ENCODE peak calls at places on chromosomes 2 and 18, in five cellular contexts. O is PC-3, F is pancreas, M is endothelial cell of umbilical vein, W is tibial artery. K is an unnamed sample.

GRCh38 chr2:128468186-128468585 is 149.5 kb upstream of the HS6ST1 start:
- DNase-seq in M (no peak), O (no peak), W (no peak), F (no peak), K (no peak)

GRCh38 chr2:239307921-239308620 is 92.7 kb downstream of the HDAC4 start:
- DNase-seq in W (peak; percentile 18), O (no peak), F (no peak), M (no peak), K (no peak)

GRCh38 chr2:42010743-42011298 is 37.0 kb upstream of the PKDCC start:
- DNase-seq in F (no peak), M (no peak), O (peak; percentile 61), W (no peak), K (no peak)

GRCh38 chr18:55534996-55535395 is 53.0 kb downstream of the TCF4 start:
- DNase-seq in F (no peak), M (no peak), W (no peak), O (no peak), K (no peak)

GRCh38 chr2:201857326-201857725 is 51.0 kb downstream of the CDK15 start:
- DNase-seq in M (no peak), F (no peak), W (no peak), O (no peak), K (no peak)

GRCh38 chr2:216651370-216651881 is 18.2 kb downstream of the IGFBP2 start:
- DNase-seq in F (no peak), M (peak; percentile 55), W (no peak), O (peak; percentile 52), K (no peak)

GRCh38 chr2:242063364-242064249 is 194.1 kb downstream of the RTP5 start:
- DNase-seq in F (no peak), W (no peak), O (no peak), M (no peak), K (no peak)

GRCh38 chr2:96156926-96157648 is 11.8 kb upstream of the DUSP2 start:
- DNase-seq in M (no peak), W (no peak), O (no peak), F (no peak), K (no peak)

GRCh38 chr2:42935692-42936631 is 143.6 kb upstream of the HAAO start:
- DNase-seq in W (no peak), M (no peak), O (no peak), F (no peak), K (no peak)

GRCh38 chr2:223971731-223972130 is 14.5 kb downstream of the MRPL44 start:
- DNase-seq in O (no peak), W (no peak), F (no peak), M (no peak), K (no peak)

GRCh38 chr2:181857471-181857870 is 34.1 kb upstream of the ITPRID2 start:
- DNase-seq in M (no peak), W (no peak), O (peak; percentile 83), F (no peak), K (no peak)

GRCh38 chr2:60882971-60883753 is 1.8 kb downstream of the REL start:
- DNase-seq in O (peak; percentile 16), F (no peak), M (peak; percentile 75), W (no peak), K (no peak)

GRCh38 chr2:29314816-29315571 is 199.8 kb downstream of the CLIP4 start:
- DNase-seq in W (no peak), F (no peak), O (peak; percentile 59), M (no peak), K (no peak)

GRCh38 chr2:179129574-179130238 is 79.8 kb upstream of the CCDC141 start:
- DNase-seq in F (no peak), W (no peak), O (peak; percentile 56), M (peak; percentile 35), K (no peak)

GRCh38 chr2:217090884-217091283 is 231.0 kb upstream of the TNP1 start:
- DNase-seq in M (no peak), F (no peak), O (no peak), W (no peak), K (no peak)

GRCh38 chr18:48037481-48038271 is 107.2 kb upstream of the SMAD2 start:
- DNase-seq in M (peak; percentile 9), W (peak; percentile 18), F (peak; percentile 43), O (no peak), K (peak; percentile 37)

GRCh38 chr2:17658251-17658843 is 95.3 kb downstream of the SMC6 start:
- DNase-seq in W (no peak), F (no peak), M (no peak), O (no peak), K (no peak)

GRCh38 chr2:68764781-68765385 is 30.3 kb downstream of the ARHGAP25 start:
- DNase-seq in F (no peak), O (no peak), W (no peak), M (no peak), K (no peak)

GRCh38 chr2:113273031-113273551 is 5.6 kb downstream of the PAX8 start:
- DNase-seq in W (no peak), O (no peak), M (no peak), F (no peak), K (no peak)

GRCh38 chr18:43578636-43579203 is 301.4 kb upstream of the SYT4 start:
- DNase-seq in F (no peak), O (no peak), W (no peak), M (peak; percentile 33), K (no peak)

GRCh38 chr2:207619764-207620203 is 5.4 kb downstream of the METTL21A start:
- DNase-seq in W (no peak), F (no peak), O (no peak), M (peak; percentile 43), K (no peak)

GRCh38 chr2:214889301-214889700 is 79.8 kb upstream of the BARD1 start:
- DNase-seq in W (no peak), F (no peak), M (no peak), O (no peak), K (no peak)

GRCh38 chr2:72127401-72128058 is 20.1 kb downstream of the CYP26B1 start:
- DNase-seq in W (no peak), F (no peak), M (no peak), O (no peak), K (no peak)

GRCh38 chr2:60054571-60055340 is 498.7 kb downstream of the BCL11A start:
- DNase-seq in M (no peak), O (no peak), W (no peak), F (peak; percentile 41), K (peak; percentile 21)

GRCh38 chr2:167753142-167753541 is 494.3 kb downstream of the STK39 start:
- DNase-seq in W (no peak), M (no peak), F (no peak), O (no peak), K (no peak)

GRCh38 chr2:6800553-6800952 is 65.2 kb downstream of the CMPK2 start:
- DNase-seq in M (no peak), F (no peak), O (no peak), W (no peak), K (no peak)

GRCh38 chr2:40285391-40285790 is 166.5 kb downstream of the SLC8A1 start:
- DNase-seq in W (no peak), O (no peak), F (no peak), M (no peak), K (no peak)

GRCh38 chr18:48797841-48798255 is 152.9 kb downstream of the SMAD7 start:
- DNase-seq in F (no peak), W (peak; percentile 19), M (no peak), O (no peak), K (no peak)

GRCh38 chr2:18792226-18792629 is 202.9 kb upstream of the NT5C1B start:
- DNase-seq in O (no peak), F (no peak), W (no peak), M (no peak), K (no peak)

GRCh38 chr2:191041418-191042161 is 27.6 kb upstream of the STAT1 start:
- DNase-seq in F (no peak), W (no peak), M (no peak), O (peak; percentile 65), K (no peak)

GRCh38 chr2:98823196-98824166 is 92.5 kb upstream of the MGAT4A start:
- DNase-seq in W (no peak), M (no peak), O (no peak), F (no peak), K (peak; percentile 32)

GRCh38 chr2:127081826-127082633 is 24.9 kb downstream of the BIN1 start:
- DNase-seq in W (no peak), M (no peak), F (no peak), O (no peak), K (no peak)

GRCh38 chr2:115161531-115162453 is 719.4 kb downstream of the DPP10 start:
- DNase-seq in M (no peak), W (no peak), F (peak; percentile 76), O (no peak), K (no peak)

GRCh38 chr2:8438996-8439395 is 242.9 kb upstream of the ID2 start:
- DNase-seq in O (no peak), W (no peak), M (no peak), F (no peak), K (peak; percentile 43)

GRCh38 chr2:37676274-37676673 is 4.8 kb upstream of the CDC42EP3 start:
- DNase-seq in F (no peak), M (peak; percentile 84), O (peak; percentile 88), W (no peak), K (no peak)

GRCh38 chr2:199382091-199382490 is 75.6 kb downstream of the SATB2 start:
- DNase-seq in W (no peak), M (peak; percentile 42), F (no peak), O (no peak), K (no peak)

GRCh38 chr2:142044168-142044567 is 86.6 kb downstream of the LRP1B start:
- DNase-seq in W (no peak), F (no peak), O (peak; percentile 18), M (no peak), K (no peak)

GRCh38 chr2:240557101-240557751 is 562 bp downstream of the ANKMY1 start:
- DNase-seq in O (no peak), F (no peak), M (no peak), W (no peak), K (peak; percentile 18)
- H3K4me3 ChIP-seq in O (peak overlapping the region; percentile 46), F (no peak overlapping the region), M (peak overlapping the region; percentile 10), W (peak overlapping the region; percentile 54), K (peak overlapping the region; percentile 36)

GRCh38 chr18:34120294-34120693 is 104.4 kb downstream of the NOL4 start:
- DNase-seq in O (peak; percentile 5), F (no peak), M (no peak), W (no peak), K (no peak)
- H3K27ac ChIP-seq in O (no peak overlapping the region), F (no peak overlapping the region), M (no peak overlapping the region), W (no peak overlapping the region), K (no peak overlapping the region)

DNA sequence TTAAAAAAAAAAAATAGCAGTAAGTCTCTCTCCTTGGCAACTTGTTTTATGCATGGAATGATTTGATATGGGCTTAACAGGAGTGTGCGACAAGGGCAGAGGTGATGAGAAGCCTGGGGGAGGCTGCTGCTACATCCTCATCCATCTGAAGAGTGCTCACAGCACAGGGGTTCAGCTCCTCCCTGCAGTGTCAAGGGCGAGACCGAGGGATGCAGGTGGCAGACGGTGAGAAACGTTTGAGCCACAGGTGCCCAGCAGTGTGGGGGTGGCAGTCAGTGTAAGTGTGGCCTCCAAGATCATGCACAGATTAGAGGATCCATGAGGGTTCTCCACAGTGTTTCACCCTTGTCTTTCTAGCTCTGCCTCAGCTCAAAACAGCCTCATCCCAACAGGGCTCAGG is 324.4 kb upstream of the MYT1L start:
- DNase-seq in O (no peak), W (no peak), M (no peak), F (no peak), K (no peak)
- H3K27me3 ChIP-seq in O (peaks cover 37% of the 10 kb centered on the region), W (peaks cover 11% of the 10 kb centered on the region), M (no peaks in the 10 kb centered on the region), F (no peaks in the 10 kb centered on the region), K (no peaks in the 10 kb centered on the region)

DNA sequence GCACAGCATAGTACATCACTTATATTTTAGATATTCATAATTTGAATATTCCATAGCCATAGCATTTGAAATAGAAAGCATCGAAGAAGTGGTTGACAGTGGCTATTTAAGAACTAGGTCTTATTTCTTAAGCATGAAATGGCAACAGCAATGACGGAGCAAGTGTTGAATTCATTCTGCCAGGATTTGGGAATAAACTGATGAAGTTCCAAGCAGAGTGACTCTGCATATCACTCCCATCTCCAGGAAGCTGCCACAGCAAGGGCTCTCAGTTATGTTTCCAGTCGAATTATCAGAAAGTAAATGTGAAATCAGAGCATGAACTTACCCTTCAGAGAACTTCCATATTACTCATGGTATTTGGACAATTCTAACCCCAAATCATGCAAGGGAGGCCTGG is 208.1 kb downstream of the IKZF2 start:
- DNase-seq in O (no peak), W (no peak), F (no peak), M (no peak), K (no peak)
- H3K4me3 ChIP-seq in O (no peak overlapping the region), W (no peak overlapping the region), F (no peak overlapping the region), M (no peak overlapping the region), K (no peak overlapping the region)

K was measured in heart right ventricle.